ENCODE peak calls at places on chromosomes 3 and 15, in eight cellular contexts. W is activated CD8-positive, alpha-beta T cell treated with anti-CD3 and anti-CD28 coated beads for 36 hours; A is AG08396; Y is NCI-H345; I is NCI-H1092; L is Peyer's patch; U is astrocyte of the spinal cord; C is activated naive CD4-positive, alpha-beta T cell treated with anti-CD3 and anti-CD28 coated beads, Interleukin-2, amount 50 U/mL, for 16 hours. X is an unnamed sample.

GRCh38 chr3:22555753-22556152 is 647.4 kb upstream of the UBE2E2 start:
- DNase-seq in W (no peak), A (no peak), Y (peak), I (no peak), L (no peak), U (no peak), C (no peak), X (no peak)

GRCh38 chr15:78767331-78767951 is 43.8 kb downstream of the ADAMTS7 start:
- DNase-seq in W (no peak), A (no peak), Y (peak), I (no peak), L (peak), U (no peak), C (no peak), X (no peak)

GRCh38 chr3:38556640-38557358 is 60.7 kb downstream of the EXOG start:
- DNase-seq in W (no peak), A (no peak), Y (no peak), I (no peak), L (no peak), U (no peak), C (no peak), X (no peak)

GRCh38 chr3:13776253-13777050 is 103.4 kb downstream of the WNT7A start:
- DNase-seq in W (no peak), A (no peak), Y (no peak), I (no peak), L (no peak), U (no peak), C (no peak), X (no peak)

GRCh38 chr3:48684480-48685143 is 1.1 kb downstream of the NCKIPSD start:
- DNase-seq in W (no peak), A (peak), Y (no peak), I (no peak), L (no peak), U (no peak), C (no peak), X (peak)

GRCh38 chr15:63551400-63551799 is 45.8 kb upstream of the FBXL22 start:
- DNase-seq in W (no peak), A (peak), Y (no peak), I (no peak), L (no peak), U (peak), C (no peak), X (peak)

GRCh38 chr15:31362886-31363285 is 36.3 kb downstream of the KLF13 start:
- DNase-seq in W (no peak), A (no peak), Y (no peak), I (no peak), L (peak), U (no peak), C (no peak), X (no peak)

GRCh38 chr15:74040115-74040850 is 42.1 kb downstream of the GOLGA6A start:
- DNase-seq in W (no peak), A (peak), Y (no peak), I (no peak), L (no peak), U (peak), C (no peak), X (peak)

GRCh38 chr3:179063945-179064560 is 7.6 kb downstream of the ZMAT3 start:
- DNase-seq in W (no peak), A (peak), Y (no peak), I (no peak), L (no peak), U (no peak), C (no peak), X (peak)

GRCh38 chr15:49621327-49622210 is 721 bp downstream of the DTWD1 start:
- DNase-seq in W (no peak), A (no peak), Y (no peak), I (no peak), L (no peak), U (peak), C (no peak), X (peak)

GRCh38 chr3:107271787-107272387 is 105.4 kb upstream of the CCDC54 start:
- DNase-seq in W (no peak), A (peak), Y (peak), I (no peak), L (no peak), U (peak), C (no peak), X (peak)

GRCh38 chr3:66527253-66527652 is 26.4 kb upstream of the LRIG1 start:
- DNase-seq in W (no peak), A (no peak), Y (no peak), I (no peak), L (no peak), U (no peak), C (no peak), X (no peak)

GRCh38 chr3:42122261-42123011 is 31.3 kb downstream of the TRAK1 start:
- DNase-seq in W (no peak), A (peak), Y (no peak), I (no peak), L (no peak), U (no peak), C (no peak), X (no peak)

GRCh38 chr3:12897537-12898289 is 56.3 kb upstream of the RPL32 start:
- DNase-seq in W (no peak), A (no peak), Y (peak), I (no peak), L (no peak), U (peak), C (no peak), X (no peak)

GRCh38 chr15:79339588-79340314 is 28.8 kb downstream of the TMED3 start:
- DNase-seq in W (peak), A (peak), Y (no peak), I (no peak), L (no peak), U (peak), C (no peak), X (peak)

GRCh38 chr3:143171656-143172055 is 52.1 kb downstream of the CHST2 start:
- DNase-seq in W (no peak), A (peak), Y (no peak), I (no peak), L (no peak), U (peak), C (no peak), X (peak)

GRCh38 chr3:17359911-17360310 is 382.5 kb downstream of the TBC1D5 start:
- DNase-seq in W (no peak), A (no peak), Y (no peak), I (no peak), L (no peak), U (no peak), C (no peak), X (no peak)

GRCh38 chr3:32239638-32240550 is 1.4 kb downstream of the CMTM8 start:
- DNase-seq in W (peak), A (peak), Y (peak), I (peak), L (no peak), U (peak), C (peak), X (peak)

GRCh38 chr3:54621181-54621580 is 306.7 kb downstream of the LRTM1 start:
- DNase-seq in W (no peak), A (no peak), Y (no peak), I (peak), L (no peak), U (no peak), C (no peak), X (no peak)

GRCh38 chr15:67906382-67906781 is 66.5 kb upstream of the RNU6-1 start:
- DNase-seq in W (no peak), A (no peak), Y (no peak), I (no peak), L (no peak), U (no peak), C (no peak), X (peak)

GRCh38 chr3:20230954-20231353 is 44.9 kb upstream of the SGO1 start:
- DNase-seq in W (no peak), A (no peak), Y (no peak), I (no peak), L (no peak), U (no peak), C (no peak), X (no peak)

GRCh38 chr3:33061782-33062181 is 35.2 kb downstream of the GLB1 start:
- DNase-seq in W (peak), A (no peak), Y (no peak), I (no peak), L (no peak), U (peak), C (peak), X (peak)

GRCh38 chr3:49019941-49020334 is 1.6 kb upstream of the DALRD3 start:
- DNase-seq in W (no peak), A (no peak), Y (no peak), I (no peak), L (no peak), U (no peak), C (no peak), X (peak)

GRCh38 chr3:156151824-156152428 is 31.5 kb downstream of the KCNAB1 start:
- DNase-seq in W (peak), A (peak), Y (peak), I (peak), L (peak), U (peak), C (peak), X (peak)

GRCh38 chr3:13487403-13487802 is 7.3 kb downstream of the HDAC11 start:
- DNase-seq in W (no peak), A (no peak), Y (no peak), I (no peak), L (no peak), U (no peak), C (no peak), X (no peak)

GRCh38 chr3:98772022-98772421 is 8.9 kb downstream of the ST3GAL6 start:
- DNase-seq in W (no peak), A (no peak), Y (no peak), I (no peak), L (no peak), U (no peak), C (no peak), X (no peak)

GRCh38 chr3:101803152-101803782 is 24.3 kb downstream of the NXPE3 start:
- DNase-seq in W (peak), A (peak), Y (peak), I (peak), L (no peak), U (peak), C (peak), X (peak)

GRCh38 chr3:40645883-40646282 is 121.1 kb downstream of the ZNF621 start:
- DNase-seq in W (no peak), A (no peak), Y (no peak), I (no peak), L (no peak), U (peak), C (no peak), X (no peak)

GRCh38 chr3:144777941-144778340 is 806.3 kb downstream of the DIPK2A start:
- DNase-seq in W (no peak), A (no peak), Y (no peak), I (no peak), L (no peak), U (no peak), C (no peak), X (no peak)

GRCh38 chr15:72534522-72534921 is 60.4 kb downstream of the ARIH1 start:
- DNase-seq in W (peak), A (no peak), Y (no peak), I (no peak), L (no peak), U (no peak), C (no peak), X (no peak)

GRCh38 chr3:23553353-23553752 is 252.4 kb upstream of the UBE2E1 start:
- DNase-seq in W (no peak), A (no peak), Y (no peak), I (no peak), L (no peak), U (no peak), C (no peak), X (no peak)

GRCh38 chr3:99929409-99930139 is 111.9 kb downstream of the CMSS1 start:
- DNase-seq in W (no peak), A (peak), Y (peak), I (peak), L (no peak), U (peak), C (no peak), X (peak)

GRCh38 chr15:71444866-71445590 is 329.8 kb downstream of the THSD4 start:
- DNase-seq in W (no peak), A (no peak), Y (no peak), I (no peak), L (no peak), U (no peak), C (no peak), X (peak)

GRCh38 chr3:72633101-72633500 is 215.1 kb downstream of the SHQ1 start:
- DNase-seq in W (no peak), A (no peak), Y (no peak), I (no peak), L (no peak), U (peak), C (no peak), X (peak)

GRCh38 chr3:64008952-64009351 is 14.3 kb downstream of the PSMD6 start:
- DNase-seq in W (no peak), A (no peak), Y (no peak), I (no peak), L (no peak), U (peak), C (no peak), X (peak)

GRCh38 chr15:71626596-71627088 is 183.7 kb upstream of the NR2E3 start:
- DNase-seq in W (no peak), A (no peak), Y (no peak), I (no peak), L (no peak), U (no peak), C (no peak), X (no peak)

GRCh38 chr3:57597973-57598351 is 818 bp upstream of the ARF4 start:
- DNase-seq in W (no peak), A (peak), Y (no peak), I (no peak), L (no peak), U (no peak), C (peak), X (no peak)